ENCODE peak calls at places on chromosome 15, in five cellular contexts. O is effector memory CD4-positive, alpha-beta T cell; I is lower lobe of right lung; X is Panc1; M is GM23248. Y is an unnamed sample. For H3K36me3, the result is how much of the 10 kb centered on the place peaks cover.

GRCh38 chr15:64775551-64776401 is at the start of gene RBPMS2:
- DNase-seq in O (no peak), I (no peak), X (no peak), M (peak), Y (peak)

GRCh38 chr15:85543741-85544155 is 163.3 kb downstream of the AKAP13 start:
- DNase-seq in O (no peak), I (peak), X (no peak), M (no peak), Y (peak)

GRCh38 chr15:56371495-56372147 is 6.4 kb downstream of the TEX9 start:
- DNase-seq in O (no peak), I (no peak), X (no peak), M (no peak), Y (no peak)

GRCh38 chr15:66065325-66065724 is 188.2 kb downstream of the MEGF11 start:
- DNase-seq in O (no peak), I (no peak), X (no peak), M (no peak), Y (no peak)

GRCh38 chr15:81160312-81161214 is 26.5 kb downstream of the CFAP161 start:
- DNase-seq in O (no peak), I (no peak), X (no peak), M (peak), Y (no peak)

GRCh38 chr15:38768970-38769369 is 204.4 kb upstream of the RASGRP1 start:
- DNase-seq in O (no peak), I (no peak), X (peak), M (peak), Y (no peak)

GRCh38 chr15:95646484-95646883 is 684.0 kb upstream of the NR2F2 start:
- DNase-seq in O (no peak), I (no peak), X (no peak), M (no peak), Y (no peak)

GRCh38 chr15:63466378-63467192 is 37.8 kb upstream of the USP3 start:
- DNase-seq in O (no peak), I (no peak), X (no peak), M (peak), Y (peak)

GRCh38 chr15:65082303-65082958 is 5.9 kb downstream of the KBTBD13 start:
- DNase-seq in O (no peak), I (peak), X (no peak), M (no peak), Y (no peak)

GRCh38 chr15:90459368-90459767 is 70.4 kb upstream of the CRTC3 start:
- DNase-seq in O (no peak), I (no peak), X (no peak), M (no peak), Y (no peak)

GRCh38 chr15:90460142-90460824 is 69.4 kb upstream of the CRTC3 start:
- DNase-seq in O (no peak), I (no peak), X (no peak), M (no peak), Y (no peak)

GRCh38 chr15:90451215-90451850 is 63.3 kb downstream of the IQGAP1 start:
- DNase-seq in O (no peak), I (no peak), X (no peak), M (peak), Y (no peak)

GRCh38 chr15:90456236-90456635 is 68.2 kb downstream of the IQGAP1 start:
- DNase-seq in O (no peak), I (no peak), X (no peak), M (no peak), Y (no peak)
- H3K36me3 ChIP-seq in O (half or more), I (half or more), X (under half), M (half or more), Y (under half)

DNA sequence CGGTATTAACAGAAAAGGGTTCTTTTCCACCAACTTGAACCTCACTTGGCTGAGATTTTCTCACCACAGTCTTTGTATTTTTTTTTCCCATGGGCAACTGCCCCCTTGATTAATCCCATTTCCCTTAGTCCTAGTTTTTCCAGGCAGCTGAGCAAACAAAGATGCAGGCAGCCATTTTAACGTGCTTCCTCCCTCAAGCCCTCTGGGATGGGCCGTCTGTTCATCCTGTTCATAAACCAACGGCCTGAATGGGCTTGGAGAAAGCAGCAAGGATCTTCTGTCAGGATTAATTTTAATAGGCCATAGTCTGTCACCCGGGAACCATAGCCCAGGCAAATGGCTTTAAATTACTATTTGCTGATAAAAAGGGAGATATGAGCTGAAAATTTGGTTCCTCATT is 10.4 kb upstream of the POLR2M start:
- DNase-seq in O (no peak), I (no peak), X (no peak), M (no peak), Y (no peak)
- H3K36me3 ChIP-seq in O (under half), I (under half), X (under half), M (under half), Y (under half)

GRCh38 chr15:98960555-98961050 is 47.0 kb downstream of the PGPEP1L start:
- DNase-seq in O (no peak), I (no peak), X (no peak), M (no peak), Y (no peak)
- H3K36me3 ChIP-seq in O (under half), I (half or more), X (under half), M (half or more), Y (under half)

GRCh38 chr15:48571510-48571909 is 74.0 kb downstream of the FBN1 start:
- DNase-seq in O (no peak), I (no peak), X (no peak), M (no peak), Y (no peak)
- H3K36me3 ChIP-seq in O (under half), I (under half), X (under half), M (half or more), Y (under half)

GRCh38 chr15:41836713-41837454 is 1.8 kb upstream of the PLA2G4B start:
- DNase-seq in O (no peak), I (peak), X (no peak), M (no peak), Y (no peak)

GRCh38 chr15:41832208-41832607 is 4.3 kb downstream of the JMJD7 start:
- DNase-seq in O (no peak), I (no peak), X (no peak), M (no peak), Y (no peak)

GRCh38 chr15:41832875-41833274 is 5.0 kb downstream of the JMJD7 start:
- DNase-seq in O (no peak), I (peak), X (no peak), M (no peak), Y (no peak)

GRCh38 chr15:41838400-41838897 is at the start of gene PLA2G4B:
- DNase-seq in O (no peak), I (peak), X (no peak), M (no peak), Y (peak)

DNA sequence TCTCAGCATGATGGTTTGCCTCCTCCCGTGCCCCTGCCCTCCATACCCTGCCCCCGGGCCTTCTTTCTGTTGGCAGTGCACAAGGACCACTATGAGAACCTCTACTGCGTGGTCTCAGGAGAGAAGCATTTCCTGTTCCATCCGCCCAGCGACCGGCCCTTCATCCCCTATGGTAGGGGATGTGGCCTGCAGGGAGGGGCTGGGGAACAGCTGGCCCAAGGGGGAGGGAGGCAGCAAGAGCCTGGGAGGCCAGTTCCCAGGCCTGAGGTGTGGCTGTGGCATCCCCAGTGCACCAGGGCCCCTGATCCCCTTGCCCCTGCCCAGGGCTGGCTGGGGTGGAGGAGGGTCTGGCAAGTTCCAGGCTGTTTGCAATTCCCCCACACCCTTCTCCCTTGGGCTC is 2.6 kb upstream of the PLA2G4B start:
- DNase-seq in O (no peak), I (no peak), X (no peak), M (no peak), Y (no peak)
- H3K36me3 ChIP-seq in O (under half), I (under half), X (under half), M (under half), Y (under half)

DNA sequence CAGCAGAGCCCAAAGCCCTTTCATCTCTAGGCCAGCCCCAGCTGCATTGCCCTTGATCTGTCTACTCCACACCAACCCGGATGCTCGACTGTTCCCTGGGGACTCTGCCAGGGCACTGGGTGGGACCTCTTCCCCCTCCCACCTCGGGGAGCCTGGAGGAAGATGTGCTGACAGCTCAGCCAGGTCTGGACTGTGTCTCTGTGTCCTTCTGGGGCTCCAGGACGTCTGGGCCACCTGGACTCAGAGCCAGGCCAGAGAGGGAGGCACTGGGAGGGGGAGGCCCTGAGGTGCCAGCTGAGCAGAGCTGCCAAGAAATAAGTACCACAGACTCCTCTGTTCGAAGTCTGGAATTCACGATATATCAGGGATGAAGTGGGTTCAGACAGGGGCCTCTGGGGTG is 5.8 kb upstream of the HCN4 start:
- DNase-seq in O (no peak), I (no peak), X (no peak), M (no peak), Y (no peak)
- H3K36me3 ChIP-seq in O (under half), I (under half), X (under half), M (under half), Y (under half)

GRCh38 chr15:29440541-29440940 is 170.9 kb upstream of the NSMCE3 start:
- DNase-seq in O (no peak), I (no peak), X (no peak), M (no peak), Y (no peak)

GRCh38 chr15:29438714-29439076 is 169.1 kb upstream of the NSMCE3 start:
- DNase-seq in O (no peak), I (no peak), X (no peak), M (no peak), Y (no peak)

GRCh38 chr15:29437888-29438713 is 168.5 kb upstream of the NSMCE3 start:
- DNase-seq in O (no peak), I (no peak), X (no peak), M (no peak), Y (no peak)

GRCh38 chr15:29446480-29446879 is 176.9 kb upstream of the NSMCE3 start:
- DNase-seq in O (no peak), I (no peak), X (no peak), M (no peak), Y (no peak)

DNA sequence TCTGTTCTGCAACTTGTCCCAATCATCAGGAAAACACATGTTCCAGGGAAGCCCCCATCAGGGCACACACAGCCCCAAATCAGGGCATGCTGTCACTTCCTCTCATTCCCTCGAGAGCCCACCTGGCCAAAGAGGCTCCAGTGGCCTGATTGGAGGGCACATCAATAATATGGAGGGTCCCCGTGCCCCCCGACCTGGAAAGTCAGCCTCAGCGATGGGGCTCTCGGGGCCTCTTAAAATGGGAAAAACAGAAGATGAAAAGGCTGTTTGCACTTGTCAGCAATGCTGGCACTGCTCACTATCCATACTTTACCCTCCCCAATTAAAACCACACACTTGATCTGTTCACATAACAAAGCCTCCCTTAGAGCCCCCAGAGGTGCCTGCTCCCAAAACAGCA is 172.9 kb upstream of the NSMCE3 start:
- DNase-seq in O (no peak), I (no peak), X (no peak), M (no peak), Y (no peak)
- H3K36me3 ChIP-seq in O (under half), I (under half), X (under half), M (under half), Y (under half)

Y was measured in mucosa of descending colon.